ENCODE peak calls at places on chromosome 12, in five cellular contexts. F is PC-3, A is mesothelial cell of epicardium, O is AG10803, P is upper lobe of left lung. N is an unnamed sample.

GRCh38 chr12:29782285-29782820 is 1.4 kb downstream of the TMTC1 start:
- DNase-seq in P (no peak), O (peak; percentile 42), A (no peak), F (peak; percentile 34), N (no peak)

GRCh38 chr12:5430639-5431603 is 987 bp upstream of the NTF3 start:
- DNase-seq in F (no peak), P (peak; percentile 60), O (no peak), A (no peak), N (no peak)

GRCh38 chr12:49687941-49688340 is 19.3 kb downstream of the FMNL3 start:
- DNase-seq in O (no peak), F (no peak), A (no peak), P (no peak), N (no peak)

GRCh38 chr12:60872850-60873713 is 1277.3 kb downstream of the SLC16A7 start:
- DNase-seq in O (no peak), F (no peak), A (no peak), P (peak; percentile 32), N (no peak)

GRCh38 chr12:70798016-70798768 is 122.3 kb downstream of the PTPRR start:
- DNase-seq in F (no peak), P (no peak), A (no peak), O (no peak), N (no peak)

GRCh38 chr12:57158665-57159064 is 11.2 kb upstream of the LRP1-AS start:
- DNase-seq in O (no peak), A (no peak), F (no peak), P (no peak), N (no peak)

GRCh38 chr12:76073561-76073960 is 10.9 kb downstream of the NAP1L1 start:
- DNase-seq in P (no peak), F (no peak), A (no peak), O (no peak), N (no peak)

GRCh38 chr12:56996793-56997545 is 9.4 kb downstream of the ZBTB39 start:
- DNase-seq in O (no peak), P (no peak), F (no peak), A (no peak), N (no peak)

GRCh38 chr12:124940393-124941169 is 26.1 kb upstream of the UBC start:
- DNase-seq in O (peak; percentile 88), A (peak; percentile 64), F (peak; percentile 97), P (no peak), N (peak; percentile 75)

GRCh38 chr12:118126119-118126757 is 9.7 kb upstream of the PEBP1 start:
- DNase-seq in O (no peak), P (peak; percentile 91), A (no peak), F (no peak), N (no peak)

GRCh38 chr12:51922146-51922545 is 14.8 kb downstream of the ACVRL1 start:
- DNase-seq in F (no peak), O (no peak), A (no peak), P (no peak), N (no peak)

GRCh38 chr12:52312086-52312485 is 9.1 kb downstream of the KRT83 start:
- DNase-seq in F (no peak), O (no peak), P (no peak), A (no peak), N (no peak)

GRCh38 chr12:95766356-95767019 is 24.1 kb downstream of the NTN4 start:
- DNase-seq in P (no peak), O (no peak), F (no peak), A (no peak), N (no peak)

GRCh38 chr12:94754653-94755052 is 104.3 kb upstream of the TMCC3 start:
- DNase-seq in A (no peak), P (no peak), O (no peak), F (peak; percentile 24), N (no peak)
- TF ChIP-seq CTCF in A (no peak), P (no peak), O (peak; percentile 8), F (peak; percentile 61), N (no peak)

GRCh38 chr12:108069766-108070165 is 59.3 kb upstream of the WSCD2 start:
- DNase-seq in P (no peak), A (no peak), F (no peak), O (no peak), N (no peak)
- TF ChIP-seq CTCF in P (no peak), A (no peak), F (no peak), O (no peak), N (no peak)

DNA sequence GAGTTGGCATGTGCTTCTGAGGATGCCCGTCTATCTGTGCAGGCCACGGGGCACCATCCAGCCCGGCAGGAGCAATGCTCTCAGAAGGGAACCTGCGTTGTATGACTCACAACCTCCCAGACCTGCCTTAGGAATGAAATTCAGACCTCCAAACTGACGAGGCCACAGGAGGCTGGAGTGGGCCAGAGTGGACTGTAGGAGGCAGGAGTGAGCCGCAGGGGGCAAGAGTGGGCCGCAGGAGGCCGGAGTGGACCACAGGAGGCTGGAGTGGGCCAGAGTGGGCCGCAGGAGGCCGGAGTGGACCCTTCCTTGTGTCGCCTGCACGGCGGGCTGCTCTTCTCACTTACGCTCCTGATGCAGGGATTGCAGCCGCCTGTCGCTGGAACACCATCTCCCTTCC is 11.1 kb upstream of the FBRSL1 start:
- DNase-seq in F (peak; percentile 55), A (no peak), P (no peak), O (no peak), N (no peak)
- TF ChIP-seq CTCF in F (peak; percentile 55), A (no peak), P (no peak), O (no peak), N (no peak)

DNA sequence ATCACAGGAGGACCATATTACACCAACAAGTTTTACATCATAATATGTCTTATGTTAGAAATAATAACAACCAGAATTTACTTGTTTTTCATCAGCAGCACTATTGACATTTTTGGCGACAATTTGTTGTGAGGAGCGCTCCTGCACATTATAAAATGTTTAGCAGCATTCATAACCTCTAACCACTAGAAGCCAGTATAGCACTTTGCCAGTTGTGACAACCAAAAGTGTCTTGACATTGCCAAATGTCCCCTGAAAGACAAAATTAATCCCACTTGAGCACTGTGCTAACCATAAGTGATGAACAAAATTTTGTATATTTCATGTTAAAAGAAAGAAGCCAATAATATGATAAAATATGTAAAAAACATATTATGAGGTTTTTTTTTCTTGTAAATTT is 356.9 kb upstream of the LMO3 start:
- DNase-seq in O (no peak), F (peak; percentile 25), P (no peak), A (no peak), N (no peak)
- TF ChIP-seq CTCF in O (no peak), F (peak; percentile 42), P (no peak), A (no peak), N (no peak)

GRCh38 chr12:3038166-3038565 is 39.0 kb upstream of the TSPAN9 start:
- DNase-seq in P (no peak), O (no peak), F (no peak), A (no peak), N (no peak)

GRCh38 chr12:3035171-3035570 is 42.0 kb upstream of the TSPAN9 start:
- DNase-seq in O (peak; percentile 51), P (no peak), A (no peak), F (no peak), N (no peak)

GRCh38 chr12:3034067-3034750 is 43.0 kb upstream of the TSPAN9 start:
- DNase-seq in A (peak; percentile 48), F (peak; percentile 59), O (peak; percentile 63), P (no peak), N (no peak)

GRCh38 chr12:3036901-3037600 is 40.1 kb upstream of the TSPAN9 start:
- DNase-seq in O (no peak), F (no peak), A (no peak), P (no peak), N (no peak)

GRCh38 chr12:3035815-3036702 is 41.1 kb upstream of the TSPAN9 start:
- DNase-seq in P (no peak), F (no peak), O (no peak), A (no peak), N (no peak)
- TF ChIP-seq CTCF in P (no peak), F (peak; percentile 36), O (peak; percentile 50), A (no peak), N (no peak)

GRCh38 chr12:105933671-105934665 is 204.8 kb downstream of the NUAK1 start:
- DNase-seq in O (peak; percentile 98), P (no peak), F (peak; percentile 99), A (no peak), N (no peak)
- TF ChIP-seq CTCF in O (peak; percentile 24), P (no peak), F (no peak), A (no peak), N (no peak)

GRCh38 chr12:67651380-67651695 is 2.8 kb downstream of the DYRK2 start:
- DNase-seq in O (peak; percentile 60), F (peak; percentile 49), P (no peak), A (no peak), N (no peak)
- TF ChIP-seq CTCF in O (peak; percentile 61), F (peak; percentile 50), P (no peak), A (no peak), N (no peak)

GRCh38 chr12:42145197-42145549 is 499 bp upstream of the GXYLT1 start:
- DNase-seq in O (no peak), P (no peak), F (peak; percentile 2), A (no peak), N (no peak)

GRCh38 chr12:42143401-42144173 is 1.1 kb downstream of the GXYLT1 start:
- DNase-seq in O (peak; percentile 29), A (no peak), F (peak; percentile 35), P (no peak), N (no peak)

GRCh38 chr12:42144174-42144423 is 575 bp downstream of the GXYLT1 start:
- DNase-seq in O (no peak), P (peak; percentile 92), A (no peak), F (no peak), N (no peak)

GRCh38 chr12:42144424-42145196 is at the start of gene GXYLT1:
- DNase-seq in A (peak; percentile 69), O (peak; percentile 94), F (peak; percentile 97), P (peak; percentile 98), N (peak; percentile 56)

DNA sequence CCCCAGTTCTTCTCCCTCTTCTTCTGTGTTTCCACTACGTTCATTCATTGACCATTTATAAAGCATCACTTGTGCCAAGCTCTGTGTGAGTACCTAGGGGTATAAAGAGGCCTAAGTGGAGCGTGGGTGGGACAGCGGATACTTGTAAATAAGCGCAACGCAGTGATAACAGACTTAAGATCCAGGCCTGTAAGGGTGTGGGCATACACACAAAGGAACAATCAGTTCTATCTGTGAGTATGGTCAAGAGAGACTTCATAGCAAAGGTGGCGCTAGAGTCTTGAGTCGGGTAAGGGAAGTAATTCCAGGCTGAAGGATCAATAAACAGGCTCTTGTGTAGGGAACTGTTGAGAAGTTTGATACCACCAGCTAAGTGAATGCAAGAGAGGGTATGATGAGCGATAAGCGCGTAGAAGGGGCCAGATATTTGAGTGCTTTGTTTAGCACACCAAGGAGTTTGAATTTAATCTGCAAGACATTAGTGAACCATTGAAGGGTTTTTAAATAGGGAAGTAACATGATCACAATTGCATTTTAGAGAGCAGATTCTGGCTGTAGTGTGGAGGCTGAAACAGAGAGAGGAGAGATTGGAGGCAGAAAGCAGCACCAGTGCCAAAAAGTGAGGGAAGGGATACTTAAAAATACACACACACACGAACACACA is 1.0 kb upstream of the GXYLT1 start:
- DNase-seq in O (no peak), F (peak; percentile 4), A (no peak), P (no peak), N (no peak)
- TF ChIP-seq CTCF in O (no peak), F (no peak), A (no peak), P (no peak), N (no peak)

GRCh38 chr12:90978117-90978770 is 23.3 kb upstream of the CCER1 start:
- DNase-seq in F (peak; percentile 81), O (peak; percentile 87), P (no peak), A (no peak), N (no peak)
- TF ChIP-seq CTCF in F (peak; percentile 90), O (peak; percentile 86), P (peak; percentile 51), A (peak; percentile 77), N (no peak)

GRCh38 chr12:116698554-116698953 is 39.3 kb downstream of the SPRING1 start:
- DNase-seq in P (no peak), O (no peak), F (no peak), A (no peak), N (no peak)
- TF ChIP-seq CTCF in P (no peak), O (no peak), F (no peak), A (no peak), N (no peak)

N was measured in omental fat pad.